ENCODE peak calls at places on chromosome 21, in four cellular contexts. B, M, H and R are unnamed samples.

GRCh38 chr21:25409992-25410391 is 197.3 kb downstream of the MRPL39 start:
- DNase-seq in B (no peak), M (no peak), H (no peak), R (no peak)

GRCh38 chr21:46191257-46191685 is 7.0 kb upstream of the SPATC1L start:
- DNase-seq in B (peak; percentile 81), M (peak; percentile 64), H (peak; percentile 18), R (peak; percentile 69)

GRCh38 chr21:39843916-39844315 is 23.3 kb upstream of the PCP4 start:
- DNase-seq in B (no peak), M (no peak), H (no peak), R (no peak)

GRCh38 chr21:34894401-34894800 is 154.7 kb downstream of the RUNX1 start:
- DNase-seq in B (no peak), M (no peak), H (no peak), R (no peak)

GRCh38 chr21:45284456-45284741 is 3.3 kb downstream of the POFUT2 start:
- DNase-seq in B (no peak), M (no peak), H (peak; percentile 5), R (peak; percentile 3)

GRCh38 chr21:34613679-34614442 is 1.1 kb downstream of the RCAN1 start:
- DNase-seq in B (peak; percentile 35), M (peak; percentile 30), H (no peak), R (no peak)

GRCh38 chr21:45442276-45442675 is 37.3 kb downstream of the COL18A1 start:
- DNase-seq in B (no peak), M (no peak), H (no peak), R (no peak)

GRCh38 chr21:29637553-29637952 is 302.2 kb downstream of the GRIK1 start:
- DNase-seq in B (no peak), M (no peak), H (no peak), R (no peak)

GRCh38 chr21:26445440-26445839 is 127.6 kb downstream of the CYYR1 start:
- DNase-seq in B (peak; percentile 56), M (no peak), H (no peak), R (no peak)

GRCh38 chr21:32328595-32328994 is 29.9 kb downstream of the MRAP start:
- DNase-seq in B (no peak), M (no peak), H (no peak), R (no peak)

GRCh38 chr21:21034046-21034445 is 35.8 kb downstream of the NCAM2 start:
- DNase-seq in B (no peak), M (no peak), H (no peak), R (no peak)

GRCh38 chr21:18228060-18228739 is 16.4 kb upstream of the CHODL start:
- DNase-seq in B (no peak), M (no peak), H (no peak), R (no peak)

GRCh38 chr21:26887241-26887640 is 42.0 kb upstream of the ADAMTS1 start:
- DNase-seq in B (peak; percentile 8), M (no peak), H (no peak), R (no peak)

GRCh38 chr21:14383596-14384210 is 757 bp upstream of the HSPA13 start:
- DNase-seq in B (no peak), M (no peak), H (no peak), R (no peak)

GRCh38 chr21:36504067-36505058 is 24.4 kb upstream of the CLDN14 start:
- DNase-seq in B (peak; percentile 38), M (peak; percentile 13), H (no peak), R (no peak)

GRCh38 chr21:45982758-45983731 is 1.5 kb downstream of the COL6A1 start:
- DNase-seq in B (peak; percentile 31), M (no peak), H (no peak), R (peak; percentile 71)

GRCh38 chr21:15281714-15282113 is 216.9 kb upstream of the NRIP1 start:
- DNase-seq in B (no peak), M (no peak), H (no peak), R (no peak)

GRCh38 chr21:45032977-45033705 is 41.2 kb upstream of the ADARB1 start:
- DNase-seq in B (no peak), M (no peak), H (no peak), R (peak; percentile 54)

GRCh38 chr21:42299324-42300044 is 15.7 kb downstream of the TFF3 start:
- DNase-seq in B (no peak), M (no peak), H (no peak), R (no peak)

GRCh38 chr21:46158666-46159300 is 3.4 kb upstream of the FTCD start:
- DNase-seq in B (no peak), M (no peak), H (no peak), R (peak; percentile 56)

GRCh38 chr21:45954921-45955320 is 26.6 kb upstream of the COL6A1 start:
- DNase-seq in B (no peak), M (no peak), H (no peak), R (no peak)

GRCh38 chr21:45976666-45977335 is 4.8 kb upstream of the COL6A1 start:
- DNase-seq in B (no peak), M (no peak), H (no peak), R (no peak)

GRCh38 chr21:35503646-35504045 is 454.5 kb upstream of the RUNX1 start:
- DNase-seq in B (no peak), M (no peak), H (no peak), R (no peak)

GRCh38 chr21:29433366-29434059 is 134.8 kb downstream of the BACH1 start:
- DNase-seq in B (no peak), M (no peak), H (no peak), R (no peak)

GRCh38 chr21:44051462-44051941 is 39.4 kb downstream of the TRAPPC10 start:
- DNase-seq in B (no peak), M (no peak), H (no peak), R (no peak)

GRCh38 chr21:31342328-31342727 is 1.7 kb downstream of the TIAM1 start:
- DNase-seq in B (no peak), M (no peak), H (no peak), R (no peak)

GRCh38 chr21:33149166-33149565 is 79.2 kb downstream of the OLIG1 start:
- DNase-seq in B (no peak), M (no peak), H (no peak), R (no peak)

GRCh38 chr21:45456014-45456835 is 51.3 kb downstream of the COL18A1 start:
- DNase-seq in B (no peak), M (no peak), H (no peak), R (no peak)

GRCh38 chr21:39680216-39680615 is 64.8 kb upstream of the IGSF5 start:
- DNase-seq in B (no peak), M (no peak), H (no peak), R (no peak)

GRCh38 chr21:23463365-23463764 is 2143.9 kb downstream of the MRPL39 start:
- DNase-seq in B (no peak), M (no peak), H (no peak), R (no peak)

GRCh38 chr21:44370027-44370735 is 16.8 kb downstream of the TRPM2 start:
- DNase-seq in B (peak; percentile 60), M (peak; percentile 73), H (peak; percentile 9), R (no peak)

GRCh38 chr21:43190544-43191340 is 21.9 kb downstream of the CRYAA start:
- DNase-seq in B (no peak), M (no peak), H (peak; percentile 11), R (peak; percentile 55)

GRCh38 chr21:25565272-25566199 is 41.7 kb downstream of the MRPL39 start:
- DNase-seq in B (no peak), M (no peak), H (no peak), R (no peak)

GRCh38 chr21:45555557-45556301 is 13.5 kb upstream of the SLC19A1 start:
- DNase-seq in B (peak; percentile 75), M (peak; percentile 78), H (peak; percentile 69), R (peak; percentile 90)

GRCh38 chr21:34105947-34106541 is 32.7 kb downstream of the MRPS6 start:
- DNase-seq in B (no peak), M (no peak), H (no peak), R (no peak)

GRCh38 chr21:39726133-39726532 is 18.9 kb upstream of the IGSF5 start:
- DNase-seq in B (no peak), M (no peak), H (no peak), R (no peak)

GRCh38 chr21:34545079-34545884 is 33.3 kb upstream of the KCNE1 start:
- DNase-seq in B (peak; percentile 87), M (no peak), H (no peak), R (no peak)